ENCODE peak calls at places on chromosomes 4 and X, in six cellular contexts. K, H, R, O, C and X are unnamed samples.

GRCh38 chr4:118086334-118086733 is 52.0 kb downstream of the NDST3 start:
- DNase-seq in K (peak; percentile 62), H (no peak), R (no peak), O (no peak), C (no peak), X (no peak)

GRCh38 chr4:83013420-83013867 is 2.8 kb upstream of the LIN54 start:
- DNase-seq in K (no peak), H (no peak), R (no peak), O (no peak), C (no peak), X (no peak)

GRCh38 chr4:99366491-99366890 is 13.9 kb upstream of the ADH1C start:
- DNase-seq in K (no peak), H (no peak), R (no peak), O (no peak), C (no peak), X (no peak)

GRCh38 chr4:76579596-76580375 is 144.8 kb downstream of the SHROOM3 start:
- DNase-seq in K (no peak), H (no peak), R (no peak), O (no peak), C (no peak), X (no peak)

GRCh38 chrX:110671068-110671803 is 124.4 kb downstream of the CHRDL1 start:
- DNase-seq in K (no peak), H (no peak), R (no peak), O (no peak), C (no peak), X (no peak)

GRCh38 chr4:109985993-109986640 is 73.4 kb downstream of the EGF start:
- DNase-seq in K (no peak), H (no peak), R (no peak), O (no peak), C (no peak), X (no peak)

GRCh38 chrX:32644476-32644875 is 566.9 kb downstream of the DMD start:
- DNase-seq in K (no peak), H (no peak), R (no peak), O (no peak), C (no peak), X (no peak)

GRCh38 chr4:176360446-176360845 is 40.7 kb downstream of the SPCS3 start:
- DNase-seq in K (no peak), H (no peak), R (no peak), O (no peak), C (no peak), X (no peak)

GRCh38 chr4:73053076-73053475 is 16.4 kb downstream of the COX18 start:
- DNase-seq in K (no peak), H (no peak), R (no peak), O (no peak), C (no peak), X (no peak)

GRCh38 chr4:157220026-157220881 is at the start of gene GRIA2:
- DNase-seq in K (no peak), H (no peak), R (peak; percentile 86), O (peak; percentile 17), C (peak; percentile 6), X (peak; percentile 45)

GRCh38 chr4:110769578-110769977 is 146.7 kb upstream of the PITX2 start:
- DNase-seq in K (no peak), H (no peak), R (no peak), O (no peak), C (no peak), X (no peak)

GRCh38 chrX:100990139-100990538 is 20.6 kb downstream of the ARL13A start:
- DNase-seq in K (no peak), H (no peak), R (no peak), O (no peak), C (no peak), X (no peak)

GRCh38 chr4:81595287-81595686 is 123.6 kb upstream of the RASGEF1B start:
- DNase-seq in K (no peak), H (no peak), R (no peak), O (no peak), C (no peak), X (no peak)

GRCh38 chr4:111400736-111401135 is 744.5 kb upstream of the FAM241A start:
- DNase-seq in K (no peak), H (no peak), R (no peak), O (no peak), C (no peak), X (peak; percentile 44)

GRCh38 chr4:7247946-7248345 is 55.6 kb downstream of the SORCS2 start:
- DNase-seq in K (no peak), H (no peak), R (no peak), O (no peak), C (no peak), X (no peak)

GRCh38 chr4:40552536-40552935 is 77.1 kb downstream of the RBM47 start:
- DNase-seq in K (no peak), H (no peak), R (no peak), O (no peak), C (no peak), X (no peak)

GRCh38 chr4:26484032-26484515 is 6.2 kb downstream of the CCKAR start:
- DNase-seq in K (no peak), H (peak; percentile 72), R (no peak), O (no peak), C (no peak), X (no peak)
- TF ChIP-seq POLR2A in K (no peak), H (no peak), R (no peak), O (no peak), C (no peak), X (no peak)

DNA sequence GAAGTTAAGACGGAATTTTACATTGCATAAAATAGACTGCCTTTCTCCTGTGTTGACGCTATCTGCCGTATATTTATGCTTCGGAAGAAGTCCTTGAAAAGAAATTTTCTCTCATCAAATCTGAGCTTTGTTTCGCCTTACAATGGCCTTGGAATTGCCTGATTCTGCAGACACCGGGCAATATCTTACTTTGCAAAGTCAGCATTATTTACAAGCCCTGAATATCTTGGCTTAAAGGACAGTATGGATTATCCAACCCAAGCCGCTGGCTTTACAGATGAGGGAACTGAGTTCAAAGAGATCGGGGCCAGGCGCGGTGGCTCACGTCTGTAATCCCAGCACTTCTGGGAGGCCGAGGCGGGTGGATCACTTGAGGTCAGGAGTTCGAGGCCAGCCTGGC is 1.1 kb upstream of the MANBA start:
- DNase-seq in K (no peak), H (no peak), R (no peak), O (no peak), C (no peak), X (no peak)
- H3K4me3 ChIP-seq in K (no peak overlapping the region), H (no peak overlapping the region), R (no peak overlapping the region), O (peak overlapping the region; percentile 98), C (no peak overlapping the region), X (no peak overlapping the region)

GRCh38 chrX:45850197-45850774 is 649.6 kb upstream of the DIPK2B start:
- DNase-seq in K (no peak), H (no peak), R (no peak), O (peak; percentile 9), C (no peak), X (peak; percentile 20)

GRCh38 chrX:45849261-45849660 is 648.6 kb upstream of the DIPK2B start:
- DNase-seq in K (peak; percentile 57), H (no peak), R (no peak), O (no peak), C (peak; percentile 3), X (no peak)

GRCh38 chrX:45850775-45851433 is 650.2 kb upstream of the DIPK2B start:
- DNase-seq in K (no peak), H (peak; percentile 66), R (peak; percentile 87), O (peak; percentile 14), C (no peak), X (peak; percentile 10)

GRCh38 chrX:45852884-45853283 is 652.2 kb upstream of the DIPK2B start:
- DNase-seq in K (no peak), H (no peak), R (no peak), O (no peak), C (no peak), X (no peak)

DNA sequence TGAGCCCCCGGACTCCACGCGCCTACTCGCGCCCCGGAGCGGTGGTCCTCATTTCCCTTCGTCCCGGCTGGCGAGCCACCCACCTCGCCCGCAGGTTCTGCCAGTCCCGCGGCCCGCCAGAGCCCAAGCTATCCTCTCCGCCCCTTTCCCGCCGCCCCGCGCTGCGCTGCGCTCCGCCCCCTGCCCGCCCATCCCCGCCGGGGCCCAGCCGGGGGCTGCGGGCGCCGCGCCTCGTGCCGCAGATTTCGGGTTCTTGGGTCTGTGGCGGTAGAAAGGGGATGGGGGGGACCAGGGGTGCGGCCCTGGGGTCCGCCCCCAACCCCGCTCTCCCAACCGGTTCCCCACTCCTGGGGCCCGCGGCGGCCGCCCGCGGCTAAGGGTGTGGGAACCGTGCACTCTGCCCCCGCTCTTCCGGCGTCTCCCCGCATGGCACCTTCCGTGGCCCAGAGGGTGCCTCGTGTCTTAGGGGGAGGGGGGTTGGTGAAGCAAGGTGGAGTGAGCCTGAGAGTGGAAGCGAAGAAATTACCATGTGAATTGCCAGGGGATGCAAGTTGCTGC is 650.8 kb upstream of the DIPK2B start:
- DNase-seq in K (peak; percentile 49), H (no peak), R (no peak), O (peak; percentile 20), C (no peak), X (peak; percentile 26)
- TF ChIP-seq POLR2A in K (no peak), H (no peak), R (no peak), O (no peak), C (no peak), X (peak; percentile 44)

GRCh38 chr4:86451560-86452322 is 91.9 kb upstream of the MAPK10 start:
- DNase-seq in K (no peak), H (no peak), R (no peak), O (no peak), C (no peak), X (no peak)
- H3K4me3 ChIP-seq in K (no peak overlapping the region), H (no peak overlapping the region), R (no peak overlapping the region), O (peak overlapping the region; percentile 40), C (no peak overlapping the region), X (no peak overlapping the region)

GRCh38 chr4:139501531-139502311 is 47.8 kb downstream of the RAB33B start:
- DNase-seq in K (no peak), H (no peak), R (no peak), O (no peak), C (no peak), X (no peak)

GRCh38 chr4:139506774-139507173 is 49.2 kb downstream of the SETD7 start:
- DNase-seq in K (no peak), H (no peak), R (no peak), O (no peak), C (no peak), X (no peak)

GRCh38 chr4:139503622-139504166 is 49.8 kb downstream of the RAB33B start:
- DNase-seq in K (no peak), H (no peak), R (no peak), O (no peak), C (no peak), X (no peak)

GRCh38 chr4:139501117-139501516 is 47.2 kb downstream of the RAB33B start:
- DNase-seq in K (no peak), H (no peak), R (no peak), O (no peak), C (no peak), X (no peak)

GRCh38 chr4:139502312-139502946 is 48.5 kb downstream of the RAB33B start:
- DNase-seq in K (no peak), H (no peak), R (no peak), O (no peak), C (no peak), X (peak; percentile 9)
- TF ChIP-seq POLR2A in K (no peak), H (no peak), R (no peak), O (no peak), C (no peak), X (no peak)

DNA sequence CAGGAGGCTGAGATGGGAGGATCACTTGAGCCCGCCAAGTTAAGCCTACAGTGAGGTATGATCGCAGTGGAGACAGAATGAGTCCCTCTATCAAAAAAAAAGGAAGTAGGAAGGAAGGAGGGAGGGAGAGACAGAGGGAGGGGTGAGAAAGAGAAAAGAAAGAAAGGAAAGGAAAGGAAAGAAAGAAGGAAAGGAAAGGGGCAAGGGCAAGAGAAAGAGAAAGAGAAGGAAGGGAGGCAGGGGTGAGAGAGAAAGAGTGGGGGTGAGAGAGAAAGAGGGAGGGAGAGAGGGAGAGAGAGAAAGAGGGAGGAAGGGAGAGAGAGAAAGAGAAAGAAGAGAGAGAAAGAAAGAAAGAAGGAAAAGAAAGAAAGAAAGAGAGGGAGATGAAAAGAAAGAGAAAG is 13.2 kb downstream of the ELF2 start:
- DNase-seq in K (no peak), H (no peak), R (no peak), O (no peak), C (no peak), X (no peak)
- H3K4me3 ChIP-seq in K (no peak overlapping the region), H (no peak overlapping the region), R (no peak overlapping the region), O (no peak overlapping the region), C (no peak overlapping the region), X (no peak overlapping the region)